ENCODE peak calls at places on chromosomes 5 and 9, in seven cellular contexts. One of them, this sample, is unnamed.

GRCh38 chr5:14236757-14237156 is 93.6 kb downstream of the TRIO start:
- DNase-seq in A172: no peak
- DNase-seq in Daoy: no peak
- DNase-seq in PC-3: no peak
- DNase-seq in globus pallidus: no peak
- DNase-seq in GM03348: no peak
- DNase-seq in left cardiac atrium: no peak
- DNase-seq in this sample: no peak

GRCh38 chr5:91339053-91339710 is 43.9 kb downstream of the ARRDC3 start:
- DNase-seq in A172: peak
- DNase-seq in Daoy: peak
- DNase-seq in PC-3: no peak
- DNase-seq in globus pallidus: peak
- DNase-seq in GM03348: peak
- DNase-seq in left cardiac atrium: no peak
- DNase-seq in this sample: no peak

GRCh38 chr9:37977851-37978250 is 73.9 kb upstream of the SLC25A51 start:
- DNase-seq in A172: no peak
- DNase-seq in Daoy: no peak
- DNase-seq in PC-3: no peak
- DNase-seq in globus pallidus: no peak
- DNase-seq in GM03348: no peak
- DNase-seq in left cardiac atrium: no peak
- DNase-seq in this sample: no peak

GRCh38 chr5:10590226-10591047 is 26.6 kb downstream of the ANKRD33B start:
- DNase-seq in A172: peak
- DNase-seq in Daoy: peak
- DNase-seq in PC-3: peak
- DNase-seq in globus pallidus: no peak
- DNase-seq in GM03348: no peak
- DNase-seq in left cardiac atrium: no peak
- DNase-seq in this sample: no peak

GRCh38 chr5:140261403-140262171 is 41.3 kb downstream of the PFDN1 start:
- DNase-seq in A172: peak
- DNase-seq in Daoy: peak
- DNase-seq in PC-3: peak
- DNase-seq in globus pallidus: peak
- DNase-seq in GM03348: peak
- DNase-seq in left cardiac atrium: peak
- DNase-seq in this sample: peak

GRCh38 chr5:147234825-147235635 is at the start of gene STK32A:
- DNase-seq in A172: peak
- DNase-seq in Daoy: peak
- DNase-seq in PC-3: peak
- DNase-seq in globus pallidus: peak
- DNase-seq in GM03348: peak
- DNase-seq in left cardiac atrium: peak
- DNase-seq in this sample: no peak

GRCh38 chr9:94894111-94894699 is 167.7 kb downstream of the AOPEP start:
- DNase-seq in A172: no peak
- DNase-seq in Daoy: no peak
- DNase-seq in PC-3: no peak
- DNase-seq in globus pallidus: no peak
- DNase-seq in GM03348: no peak
- DNase-seq in left cardiac atrium: no peak
- DNase-seq in this sample: no peak

GRCh38 chr9:34334337-34334824 is 5.0 kb downstream of the NUDT2 start:
- DNase-seq in A172: no peak
- DNase-seq in Daoy: no peak
- DNase-seq in PC-3: no peak
- DNase-seq in globus pallidus: peak
- DNase-seq in GM03348: no peak
- DNase-seq in left cardiac atrium: no peak
- DNase-seq in this sample: no peak

GRCh38 chr9:135346438-135347050 is 133.0 kb upstream of the PPP1R26 start:
- DNase-seq in A172: no peak
- DNase-seq in Daoy: no peak
- DNase-seq in PC-3: no peak
- DNase-seq in globus pallidus: no peak
- DNase-seq in GM03348: no peak
- DNase-seq in left cardiac atrium: peak
- DNase-seq in this sample: no peak

GRCh38 chr9:92770005-92770995 is 5.7 kb upstream of the BICD2 start:
- DNase-seq in A172: no peak
- DNase-seq in Daoy: no peak
- DNase-seq in PC-3: no peak
- DNase-seq in globus pallidus: no peak
- DNase-seq in GM03348: no peak
- DNase-seq in left cardiac atrium: no peak
- DNase-seq in this sample: no peak

GRCh38 chr9:89791754-89792153 is 186.9 kb downstream of the GADD45G start:
- DNase-seq in A172: no peak
- DNase-seq in Daoy: no peak
- DNase-seq in PC-3: no peak
- DNase-seq in globus pallidus: no peak
- DNase-seq in GM03348: no peak
- DNase-seq in left cardiac atrium: no peak
- DNase-seq in this sample: no peak

GRCh38 chr5:1255081-1255561 is 29.9 kb downstream of the SLC6A18 start:
- DNase-seq in A172: no peak
- DNase-seq in Daoy: no peak
- DNase-seq in PC-3: no peak
- DNase-seq in globus pallidus: no peak
- DNase-seq in GM03348: no peak
- DNase-seq in left cardiac atrium: no peak
- DNase-seq in this sample: no peak

GRCh38 chr5:90386099-90386710 is 23.4 kb downstream of the CETN3 start:
- DNase-seq in A172: peak
- DNase-seq in Daoy: no peak
- DNase-seq in PC-3: peak
- DNase-seq in globus pallidus: no peak
- DNase-seq in GM03348: peak
- DNase-seq in left cardiac atrium: no peak
- DNase-seq in this sample: no peak

GRCh38 chr9:79353856-79354520 is 217.8 kb upstream of the TLE4 start:
- DNase-seq in A172: peak
- DNase-seq in Daoy: peak
- DNase-seq in PC-3: peak
- DNase-seq in globus pallidus: no peak
- DNase-seq in GM03348: peak
- DNase-seq in left cardiac atrium: no peak
- DNase-seq in this sample: peak

GRCh38 chr9:107883496-107884120 is 394.0 kb upstream of the KLF4 start:
- DNase-seq in A172: no peak
- DNase-seq in Daoy: peak
- DNase-seq in PC-3: no peak
- DNase-seq in globus pallidus: no peak
- DNase-seq in GM03348: no peak
- DNase-seq in left cardiac atrium: no peak
- DNase-seq in this sample: peak

GRCh38 chr5:68041293-68041692 is 174.3 kb upstream of the PIK3R1 start:
- DNase-seq in A172: no peak
- DNase-seq in Daoy: no peak
- DNase-seq in PC-3: no peak
- DNase-seq in globus pallidus: no peak
- DNase-seq in GM03348: no peak
- DNase-seq in left cardiac atrium: no peak
- DNase-seq in this sample: no peak

GRCh38 chr5:66010476-66010875 is 84.1 kb downstream of the ERBIN start:
- DNase-seq in A172: no peak
- DNase-seq in Daoy: no peak
- DNase-seq in PC-3: peak
- DNase-seq in globus pallidus: no peak
- DNase-seq in GM03348: no peak
- DNase-seq in left cardiac atrium: no peak
- DNase-seq in this sample: no peak

GRCh38 chr9:23308114-23308513 is 517.9 kb downstream of the ELAVL2 start:
- DNase-seq in A172: no peak
- DNase-seq in Daoy: no peak
- DNase-seq in PC-3: peak
- DNase-seq in globus pallidus: no peak
- DNase-seq in GM03348: no peak
- DNase-seq in left cardiac atrium: no peak
- DNase-seq in this sample: no peak

GRCh38 chr5:139884734-139885133 is 89.1 kb downstream of the PSD2 start:
- DNase-seq in A172: no peak
- DNase-seq in Daoy: no peak
- DNase-seq in PC-3: no peak
- DNase-seq in globus pallidus: no peak
- DNase-seq in GM03348: no peak
- DNase-seq in left cardiac atrium: no peak
- DNase-seq in this sample: no peak

GRCh38 chr5:3531320-3531986 is 64.2 kb upstream of the IRX1 start:
- DNase-seq in A172: no peak
- DNase-seq in Daoy: no peak
- DNase-seq in PC-3: no peak
- DNase-seq in globus pallidus: no peak
- DNase-seq in GM03348: no peak
- DNase-seq in left cardiac atrium: no peak
- DNase-seq in this sample: no peak

GRCh38 chr9:106675780-106676179 is 187.2 kb upstream of the ZNF462 start:
- DNase-seq in A172: peak
- DNase-seq in Daoy: peak
- DNase-seq in PC-3: peak
- DNase-seq in globus pallidus: no peak
- DNase-seq in GM03348: no peak
- DNase-seq in left cardiac atrium: peak
- DNase-seq in this sample: peak

GRCh38 chr5:72187388-72188070 is 80.3 kb downstream of the MAP1B start:
- DNase-seq in A172: no peak
- DNase-seq in Daoy: no peak
- DNase-seq in PC-3: no peak
- DNase-seq in globus pallidus: no peak
- DNase-seq in GM03348: peak
- DNase-seq in left cardiac atrium: no peak
- DNase-seq in this sample: no peak

GRCh38 chr5:50856720-50857119 is 190.3 kb downstream of the PARP8 start:
- DNase-seq in A172: no peak
- DNase-seq in Daoy: no peak
- DNase-seq in PC-3: no peak
- DNase-seq in globus pallidus: peak
- DNase-seq in GM03348: no peak
- DNase-seq in left cardiac atrium: no peak
- DNase-seq in this sample: no peak

GRCh38 chr5:73030531-73030930 is 74.7 kb downstream of the FCHO2 start:
- DNase-seq in A172: peak
- DNase-seq in Daoy: peak
- DNase-seq in PC-3: peak
- DNase-seq in globus pallidus: no peak
- DNase-seq in GM03348: no peak
- DNase-seq in left cardiac atrium: no peak
- DNase-seq in this sample: no peak

This sample was measured in RCC 7860.